ENCODE peak calls at places on chromosomes 3 and 15, in nine cellular contexts. X is uterus; Q is mesenchymal stem cell; O is tibial nerve; P is mucosa of descending colon; Y is BE2C; I is astrocyte; U is CD8-positive, alpha-beta T cell; J is WERI-Rb-1. R is an unnamed sample. For H3K9me3, the result is how much of the 10 kb centered on the place peaks cover.

GRCh38 chr3:32413845-32414526 is 22.3 kb downstream of the CMTM7 start:
- DNase-seq in I (no peak), X (no peak), U (no peak), O (no peak), Q (no peak), Y (no peak), P (no peak), J (peak), R (peak)

GRCh38 chr3:104596551-104596950 is 770.2 kb upstream of the ALCAM start:
- DNase-seq in I (peak), O (peak), Y (peak), J (peak), X (no peak), Q (peak), P (no peak), U (no peak), R (no peak)

GRCh38 chr15:31252386-31252785 is 74.2 kb upstream of the KLF13 start:
- DNase-seq in X (no peak), O (no peak), P (no peak), Y (no peak), I (peak), U (no peak), J (peak), Q (no peak), R (no peak)

GRCh38 chr3:102531686-102532085 is 96.9 kb downstream of the ZPLD1 start:
- DNase-seq in U (no peak), O (no peak), X (no peak), P (no peak), I (no peak), Y (no peak), Q (no peak), J (no peak), R (no peak)

GRCh38 chr3:195853036-195853435 is 41.3 kb upstream of the MUC4 start:
- DNase-seq in X (no peak), O (no peak), U (no peak), J (no peak), Y (no peak), P (peak), Q (no peak), I (no peak), R (no peak)

GRCh38 chr3:146682176-146682575 is 77.0 kb upstream of the PLSCR5 start:
- DNase-seq in U (no peak), I (no peak), Y (no peak), Q (no peak), P (no peak), O (no peak), X (no peak), J (no peak), R (no peak)

GRCh38 chr3:18044191-18044590 is 301.8 kb upstream of the TBC1D5 start:
- DNase-seq in P (no peak), Y (no peak), O (no peak), I (no peak), J (no peak), U (no peak), X (no peak), Q (no peak), R (no peak)

GRCh38 chr15:81813215-81813614 is 232.6 kb downstream of the MEX3B start:
- DNase-seq in J (peak), Q (no peak), P (no peak), O (no peak), I (no peak), X (no peak), Y (no peak), U (no peak), R (no peak)

GRCh38 chr3:5231067-5231466 is 43.6 kb downstream of the EDEM1 start:
- DNase-seq in X (no peak), I (no peak), Q (no peak), U (no peak), J (no peak), Y (no peak), O (no peak), P (no peak), R (no peak)

GRCh38 chr3:163384383-163384782 is 1693.9 kb downstream of the SI start:
- DNase-seq in X (no peak), Y (no peak), P (no peak), Q (no peak), O (no peak), J (no peak), I (no peak), U (no peak), R (no peak)

GRCh38 chr3:39000008-39000450 is 51.7 kb downstream of the SCN11A start:
- DNase-seq in Y (no peak), P (no peak), Q (peak), X (no peak), U (no peak), O (no peak), I (peak), J (no peak), R (no peak)

GRCh38 chr15:41804920-41805666 is 22.8 kb upstream of the JMJD7 start:
- DNase-seq in Q (no peak), J (no peak), I (no peak), O (no peak), U (no peak), P (no peak), X (no peak), Y (no peak), R (no peak)

GRCh38 chr15:82874961-82875360 is 65.5 kb downstream of the WHAMM start:
- DNase-seq in U (no peak), Y (no peak), I (no peak), P (no peak), X (no peak), Q (no peak), J (no peak), O (no peak), R (no peak)

GRCh38 chr15:93418566-93418965 is 329.6 kb upstream of the RGMA start:
- DNase-seq in Q (no peak), U (no peak), P (no peak), J (no peak), X (no peak), O (no peak), I (no peak), Y (no peak), R (no peak)
- H3K9me3 ChIP-seq in Q (under half), U (under half), P (under half), J (under half), X (under half), O (under half), I (under half), Y (under half), R (under half)

DNA sequence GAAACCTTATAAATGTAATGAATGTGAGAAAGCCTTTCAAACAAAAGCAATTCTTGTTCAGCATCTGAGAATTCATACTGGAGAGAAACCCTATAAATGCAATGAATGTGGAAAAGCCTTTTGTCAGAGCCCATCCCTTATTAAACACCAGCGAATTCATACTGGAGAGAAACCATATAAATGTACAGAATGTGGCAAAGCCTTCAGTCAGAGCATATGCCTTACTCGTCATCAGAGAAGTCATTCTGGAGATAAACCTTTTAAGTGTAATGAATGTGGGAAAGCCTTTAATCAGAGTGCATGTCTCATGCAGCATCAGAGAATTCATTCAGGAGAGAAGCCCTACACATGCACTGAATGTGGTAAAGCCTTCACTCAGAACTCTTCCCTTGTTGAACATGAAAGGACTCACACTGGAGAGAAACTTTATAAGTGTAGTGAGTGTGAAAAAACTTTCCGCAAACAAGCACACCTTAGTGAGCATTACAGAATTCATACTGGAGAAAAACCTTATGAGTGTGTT is 5.3 kb downstream of the ZNF501 start:
- DNase-seq in Q (no peak), O (no peak), I (no peak), Y (no peak), X (no peak), J (no peak), U (no peak), P (no peak), R (no peak)
- H3K9me3 ChIP-seq in Q (half or more), O (half or more), I (under half), Y (under half), X (half or more), J (under half), U (under half), P (half or more), R (half or more)

GRCh38 chr15:25426896-25427610 is 11.8 kb downstream of the UBE3A start:
- DNase-seq in J (no peak), Y (no peak), I (no peak), Q (peak), O (no peak), P (no peak), X (no peak), U (no peak), R (no peak)
- H3K9me3 ChIP-seq in J (under half), Y (under half), I (under half), Q (under half), O (under half), P (under half), X (under half), U (under half), R (under half)

DNA sequence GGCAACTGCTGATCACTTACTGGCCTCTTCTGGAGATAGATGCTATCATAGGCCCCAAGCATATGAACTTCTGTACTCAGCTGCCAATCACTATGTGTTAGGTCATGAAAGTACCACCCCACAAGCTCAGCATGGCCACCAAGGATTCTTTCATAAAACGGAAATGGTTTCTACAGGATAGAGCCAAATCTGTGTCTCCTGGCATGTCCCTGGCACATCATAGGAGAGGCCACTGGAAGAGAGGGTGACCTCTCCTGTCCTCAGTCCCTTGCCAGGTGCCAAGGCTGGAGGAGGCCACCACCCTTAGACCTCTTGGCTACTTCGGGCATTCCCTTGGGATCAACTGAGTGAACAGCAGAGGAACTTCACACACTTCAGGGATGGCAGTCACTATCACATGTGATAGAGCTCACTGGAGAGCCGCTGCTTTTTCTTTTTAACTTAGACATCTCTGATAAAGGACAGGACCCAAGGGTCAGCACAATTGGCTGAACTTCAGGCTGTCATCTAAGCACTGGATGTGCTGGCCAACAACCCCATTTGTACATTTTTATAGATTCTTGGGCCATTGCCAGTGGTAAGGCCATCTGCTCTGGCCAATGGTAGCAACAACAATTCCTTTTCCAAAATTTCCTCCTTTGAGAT is 425.2 kb downstream of the SQOR start:
- DNase-seq in I (no peak), O (no peak), Y (no peak), Q (no peak), J (no peak), X (peak), P (no peak), U (no peak), R (no peak)
- H3K9me3 ChIP-seq in I (under half), O (under half), Y (under half), Q (under half), J (under half), X (under half), P (under half), U (under half), R (under half)

GRCh38 chr15:87689716-87690115 is 566.8 kb downstream of the NTRK3 start:
- DNase-seq in J (no peak), I (no peak), Y (no peak), Q (no peak), P (no peak), U (no peak), X (no peak), O (no peak), R (no peak)
- H3K9me3 ChIP-seq in J (under half), I (under half), Y (under half), Q (under half), P (under half), U (under half), X (under half), O (under half), R (under half)

GRCh38 chr3:1727242-1727641 is 371.4 kb upstream of the CNTN4 start:
- DNase-seq in O (no peak), I (no peak), Q (no peak), P (no peak), Y (no peak), J (no peak), U (no peak), X (no peak), R (no peak)
- H3K9me3 ChIP-seq in O (under half), I (under half), Q (under half), P (under half), Y (under half), J (under half), U (under half), X (under half), R (under half)

GRCh38 chr15:87942316-87942715 is 314.2 kb downstream of the NTRK3 start:
- DNase-seq in I (no peak), J (peak), U (no peak), P (no peak), X (no peak), Q (no peak), O (no peak), Y (no peak), R (no peak)
- H3K9me3 ChIP-seq in I (under half), J (under half), U (under half), P (under half), X (under half), Q (under half), O (under half), Y (under half), R (under half)

DNA sequence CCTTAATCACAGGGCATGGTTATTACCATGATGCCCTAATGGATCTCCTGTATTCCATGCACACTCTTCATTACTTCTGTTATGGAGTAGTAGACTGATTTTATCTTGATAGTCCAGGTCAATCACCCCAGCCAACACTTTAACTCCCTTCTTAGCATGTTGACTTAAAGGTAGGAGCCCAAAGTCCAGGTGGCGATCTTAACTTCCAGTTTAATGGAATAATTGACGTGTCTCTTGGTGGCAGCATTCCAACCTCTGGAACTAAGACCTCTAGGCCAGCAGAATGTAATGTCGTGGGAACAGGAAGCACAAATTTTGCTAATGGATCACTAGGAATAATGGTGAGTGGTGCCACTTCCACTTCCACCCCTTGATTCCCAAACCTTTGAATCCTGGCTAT is 687.2 kb upstream of the SGO1 start:
- DNase-seq in I (no peak), Y (no peak), O (no peak), P (no peak), X (no peak), J (no peak), Q (no peak), U (no peak), R (no peak)
- H3K9me3 ChIP-seq in I (under half), Y (under half), O (under half), P (under half), X (under half), J (under half), Q (under half), U (under half), R (under half)

DNA sequence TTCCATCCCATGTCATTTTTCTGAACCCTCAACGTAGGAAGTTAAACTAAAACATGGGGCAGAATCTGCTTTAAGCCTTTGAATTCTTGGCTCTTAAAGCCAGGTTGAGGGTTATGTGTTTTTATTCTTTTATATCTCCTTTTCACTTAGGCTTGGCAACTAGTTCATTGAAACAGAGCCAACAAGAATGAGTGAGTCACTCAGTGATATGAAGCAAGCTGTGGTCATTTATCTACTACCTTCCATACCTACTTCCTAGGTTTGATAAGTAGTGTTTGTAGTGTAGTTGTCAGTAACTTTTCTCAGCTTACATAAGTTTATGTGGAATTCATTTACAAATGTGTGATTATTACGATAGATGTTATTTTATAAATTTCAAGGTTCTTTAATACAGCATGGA is 67.4 kb downstream of the SNRPN start:
- DNase-seq in P (no peak), Y (no peak), X (no peak), I (peak), Q (no peak), O (no peak), U (no peak), J (no peak), R (no peak)
- H3K9me3 ChIP-seq in P (half or more), Y (under half), X (under half), I (under half), Q (half or more), O (under half), U (under half), J (under half), R (under half)

GRCh38 chr3:136657526-136657925 is 94.7 kb downstream of the STAG1 start:
- DNase-seq in I (no peak), Y (no peak), U (no peak), O (no peak), Q (no peak), X (no peak), P (no peak), J (no peak), R (no peak)
- H3K9me3 ChIP-seq in I (under half), Y (under half), U (under half), O (under half), Q (under half), X (under half), P (under half), J (under half), R (under half)